ENCODE peak calls at places on chromosomes 3 and 15, in nine cellular contexts. H, I, G, F, Q, Z, X, N and A are unnamed samples.

GRCh38 chr3:55331524-55331923 is 155.6 kb downstream of the WNT5A start:
- DNase-seq in H (no peak), I (no peak), G (no peak), F (no peak), Q (no peak), Z (no peak), X (no peak), N (no peak), A (no peak)

GRCh38 chr3:98921957-98922356 is 20.5 kb upstream of the DCBLD2 start:
- DNase-seq in H (no peak), I (no peak), G (no peak), F (no peak), Q (no peak), Z (no peak), X (no peak), N (no peak), A (no peak)

GRCh38 chr15:68818088-68818670 is 2.5 kb downstream of the ANP32A start:
- DNase-seq in H (peak; percentile 79), I (no peak), G (no peak), F (no peak), Q (peak; percentile 76), Z (peak; percentile 80), X (peak; percentile 69), N (peak; percentile 73), A (peak; percentile 72)

GRCh38 chr3:189664311-189664710 is 33.1 kb downstream of the TP63 start:
- DNase-seq in H (no peak), I (peak; percentile 69), G (peak; percentile 82), F (peak; percentile 33), Q (peak; percentile 95), Z (no peak), X (no peak), N (no peak), A (no peak)

GRCh38 chr3:74267583-74268184 is 346.8 kb downstream of the CNTN3 start:
- DNase-seq in H (peak; percentile 51), I (peak; percentile 35), G (peak; percentile 20), F (peak; percentile 8), Q (peak; percentile 39), Z (peak; percentile 48), X (peak; percentile 48), N (peak; percentile 40), A (no peak)

GRCh38 chr3:71537211-71537611 is 46.3 kb downstream of the FOXP1 start:
- DNase-seq in H (no peak), I (peak; percentile 90), G (peak; percentile 85), F (no peak), Q (peak; percentile 95), Z (no peak), X (no peak), N (no peak), A (no peak)

GRCh38 chr15:37072181-37072580 is 28.2 kb downstream of the MEIS2 start:
- DNase-seq in H (no peak), I (no peak), G (no peak), F (no peak), Q (peak; percentile 53), Z (no peak), X (no peak), N (no peak), A (no peak)

GRCh38 chr15:74203914-74204431 is 1.4 kb upstream of the STRA6 start:
- DNase-seq in H (no peak), I (peak; percentile 56), G (no peak), F (no peak), Q (peak; percentile 30), Z (peak; percentile 87), X (no peak), N (no peak), A (no peak)

GRCh38 chr3:67362686-67363085 is 291.7 kb downstream of the SUCLG2 start:
- DNase-seq in H (no peak), I (no peak), G (no peak), F (no peak), Q (no peak), Z (no peak), X (no peak), N (no peak), A (no peak)

GRCh38 chr3:38227989-38228388 is 37.6 kb upstream of the SLC22A13 start:
- DNase-seq in H (no peak), I (peak; percentile 82), G (no peak), F (no peak), Q (peak; percentile 77), Z (no peak), X (no peak), N (no peak), A (no peak)

GRCh38 chr3:195196266-195196665 is 74.7 kb downstream of the XXYLT1 start:
- DNase-seq in H (no peak), I (peak; percentile 56), G (no peak), F (no peak), Q (peak; percentile 57), Z (no peak), X (no peak), N (no peak), A (no peak)

GRCh38 chr3:86948840-86949239 is 42.1 kb downstream of the VGLL3 start:
- DNase-seq in H (no peak), I (peak; percentile 54), G (no peak), F (no peak), Q (peak; percentile 96), Z (no peak), X (no peak), N (no peak), A (no peak)

DNA sequence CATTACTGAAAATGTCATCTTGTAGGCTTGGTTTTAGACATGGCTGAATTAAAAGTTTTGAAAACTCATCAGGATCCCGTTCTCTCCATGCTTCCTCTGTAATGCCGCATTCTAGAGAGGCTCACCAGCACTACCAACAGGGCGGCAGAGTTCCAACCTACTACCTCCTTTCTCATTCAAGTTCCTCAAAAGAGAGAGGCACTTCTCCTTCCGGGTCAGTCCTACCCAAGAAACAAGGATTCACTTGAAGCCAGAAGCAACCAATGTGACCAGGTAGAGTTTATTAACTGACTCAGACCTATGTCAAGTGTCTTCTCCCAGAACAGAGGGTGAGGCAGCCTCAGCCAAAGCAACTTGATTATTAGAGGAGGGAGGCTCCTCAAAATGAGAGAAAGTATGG is 59.8 kb upstream of the GYG1 start:
- DNase-seq in H (no peak), I (no peak), G (no peak), F (no peak), Q (no peak), Z (no peak), X (no peak), N (no peak), A (no peak)
- TF ChIP-seq CTCF in H (peak; percentile 12), I (no peak), G (no peak), F (peak; percentile 8), Q (no peak), Z (peak; percentile 16), X (no peak), N (no peak), A (no peak)

GRCh38 chr15:45496658-45497057 is 25.9 kb downstream of the SLC30A4 start:
- DNase-seq in H (no peak), I (no peak), G (no peak), F (no peak), Q (no peak), Z (no peak), X (no peak), N (no peak), A (no peak)

GRCh38 chr15:45498701-45499100 is 23.9 kb downstream of the SLC30A4 start:
- DNase-seq in H (no peak), I (no peak), G (no peak), F (no peak), Q (no peak), Z (no peak), X (no peak), N (no peak), A (no peak)

GRCh38 chr15:45499426-45499825 is 23.1 kb downstream of the SLC30A4 start:
- DNase-seq in H (no peak), I (peak; percentile 5), G (no peak), F (no peak), Q (peak; percentile 43), Z (no peak), X (no peak), N (no peak), A (no peak)

GRCh38 chr15:45497261-45497660 is 25.3 kb downstream of the SLC30A4 start:
- DNase-seq in H (no peak), I (no peak), G (no peak), F (no peak), Q (no peak), Z (no peak), X (no peak), N (no peak), A (no peak)

GRCh38 chr15:45495588-45495987 is 27.0 kb downstream of the SLC30A4 start:
- DNase-seq in H (no peak), I (no peak), G (no peak), F (no peak), Q (no peak), Z (no peak), X (no peak), N (no peak), A (no peak)
- TF ChIP-seq CTCF in H (no peak), I (no peak), G (no peak), F (no peak), Q (no peak), Z (no peak), X (no peak), N (no peak), A (no peak)

GRCh38 chr3:14147063-14147435 is 22.2 kb downstream of the TMEM43 start:
- DNase-seq in H (no peak), I (no peak), G (no peak), F (no peak), Q (no peak), Z (no peak), X (no peak), N (no peak), A (no peak)

GRCh38 chr3:14145236-14145635 is 20.4 kb downstream of the TMEM43 start:
- DNase-seq in H (no peak), I (peak; percentile 60), G (no peak), F (no peak), Q (peak; percentile 42), Z (no peak), X (no peak), N (no peak), A (no peak)

GRCh38 chr3:14147617-14148016 is 22.8 kb downstream of the TMEM43 start:
- DNase-seq in H (no peak), I (no peak), G (no peak), F (no peak), Q (no peak), Z (no peak), X (no peak), N (no peak), A (no peak)

GRCh38 chr3:14145670-14146380 is 21.0 kb downstream of the TMEM43 start:
- DNase-seq in H (no peak), I (no peak), G (no peak), F (no peak), Q (no peak), Z (no peak), X (no peak), N (no peak), A (no peak)

GRCh38 chr3:14146381-14147062 is 21.7 kb downstream of the TMEM43 start:
- DNase-seq in H (no peak), I (no peak), G (no peak), F (no peak), Q (no peak), Z (no peak), X (no peak), N (no peak), A (no peak)
- TF ChIP-seq CTCF in H (no peak), I (peak; percentile 25), G (no peak), F (no peak), Q (peak; percentile 18), Z (no peak), X (no peak), N (no peak), A (no peak)

DNA sequence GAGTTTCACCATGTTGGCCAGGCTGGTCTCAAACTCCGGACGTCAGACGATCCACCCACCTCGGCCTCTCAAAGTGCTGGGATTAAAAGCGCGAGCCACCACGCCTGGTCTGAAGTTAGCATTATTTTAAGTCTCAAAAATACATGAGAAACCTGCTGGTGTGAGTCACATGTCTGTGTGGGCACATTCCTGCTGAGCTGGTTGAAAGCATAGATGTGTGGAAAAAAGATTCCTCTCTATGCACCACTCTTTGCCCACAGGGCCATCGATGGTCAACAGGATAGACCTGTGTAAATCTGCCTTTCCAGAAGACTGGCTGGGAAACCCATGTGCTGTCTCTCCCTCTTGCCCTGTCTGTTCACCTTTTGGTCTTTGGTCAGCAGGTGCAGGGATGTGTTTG is 63.5 kb downstream of the CHRD start:
- DNase-seq in H (no peak), I (no peak), G (no peak), F (no peak), Q (no peak), Z (no peak), X (no peak), N (no peak), A (no peak)
- TF ChIP-seq CTCF in H (no peak), I (no peak), G (no peak), F (no peak), Q (no peak), Z (no peak), X (no peak), N (no peak), A (no peak)